ENCODE peak calls at places on chromosomes 12 and 14, in six cellular contexts. One of them, this sample, is unnamed.

GRCh38 chr12:3364661-3365264 is 126.2 kb upstream of the PRMT8 start:
- DNase-seq in stomach: no peak
- DNase-seq in pancreas: no peak
- DNase-seq in MM.1S: no peak
- DNase-seq in right cardiac atrium: no peak
- DNase-seq in CD4-positive, CD25-positive, alpha-beta regulatory T cell: no peak
- DNase-seq in this sample: no peak

GRCh38 chr14:55398679-55399078 is 13.0 kb downstream of the ATG14 start:
- DNase-seq in pancreas: no peak
- DNase-seq in CD4-positive, CD25-positive, alpha-beta regulatory T cell: no peak
- DNase-seq in right cardiac atrium: no peak
- DNase-seq in stomach: no peak
- DNase-seq in MM.1S: no peak
- DNase-seq in this sample: peak; percentile 36

GRCh38 chr12:51390457-51391046 is 654 bp downstream of the GALNT6 start:
- DNase-seq in pancreas: no peak
- DNase-seq in CD4-positive, CD25-positive, alpha-beta regulatory T cell: no peak
- DNase-seq in MM.1S: no peak
- DNase-seq in right cardiac atrium: no peak
- DNase-seq in stomach: no peak
- DNase-seq in this sample: no peak

GRCh38 chr12:62966990-62967506 is 32.1 kb upstream of the PPM1H start:
- DNase-seq in pancreas: no peak
- DNase-seq in CD4-positive, CD25-positive, alpha-beta regulatory T cell: no peak
- DNase-seq in stomach: no peak
- DNase-seq in MM.1S: no peak
- DNase-seq in right cardiac atrium: no peak
- DNase-seq in this sample: no peak

GRCh38 chr14:98580131-98580678 is 691.8 kb downstream of the BCL11B start:
- DNase-seq in CD4-positive, CD25-positive, alpha-beta regulatory T cell: peak; percentile 21
- DNase-seq in right cardiac atrium: no peak
- DNase-seq in stomach: no peak
- DNase-seq in pancreas: no peak
- DNase-seq in MM.1S: peak; percentile 7
- DNase-seq in this sample: no peak

GRCh38 chr14:22231022-22231421 is 358.0 kb downstream of the DAD1 start:
- DNase-seq in pancreas: no peak
- DNase-seq in CD4-positive, CD25-positive, alpha-beta regulatory T cell: peak; percentile 16
- DNase-seq in MM.1S: no peak
- DNase-seq in stomach: no peak
- DNase-seq in right cardiac atrium: no peak
- DNase-seq in this sample: no peak

GRCh38 chr12:2118061-2118460 is 65.3 kb downstream of the CACNA1C start:
- DNase-seq in right cardiac atrium: no peak
- DNase-seq in CD4-positive, CD25-positive, alpha-beta regulatory T cell: no peak
- DNase-seq in MM.1S: no peak
- DNase-seq in stomach: no peak
- DNase-seq in pancreas: no peak
- DNase-seq in this sample: no peak

GRCh38 chr14:68297871-68298468 is 478.4 kb downstream of the RAD51B start:
- DNase-seq in CD4-positive, CD25-positive, alpha-beta regulatory T cell: no peak
- DNase-seq in MM.1S: no peak
- DNase-seq in right cardiac atrium: no peak
- DNase-seq in stomach: no peak
- DNase-seq in pancreas: no peak
- DNase-seq in this sample: no peak

GRCh38 chr12:104549820-104550480 is 93.2 kb downstream of the CHST11 start:
- DNase-seq in CD4-positive, CD25-positive, alpha-beta regulatory T cell: no peak
- DNase-seq in right cardiac atrium: no peak
- DNase-seq in MM.1S: no peak
- DNase-seq in stomach: no peak
- DNase-seq in pancreas: no peak
- DNase-seq in this sample: no peak

GRCh38 chr14:70779667-70780066 is 29.6 kb downstream of the MAP3K9 start:
- DNase-seq in MM.1S: no peak
- DNase-seq in right cardiac atrium: peak; percentile 43
- DNase-seq in CD4-positive, CD25-positive, alpha-beta regulatory T cell: no peak
- DNase-seq in stomach: no peak
- DNase-seq in pancreas: no peak
- DNase-seq in this sample: peak; percentile 43

DNA sequence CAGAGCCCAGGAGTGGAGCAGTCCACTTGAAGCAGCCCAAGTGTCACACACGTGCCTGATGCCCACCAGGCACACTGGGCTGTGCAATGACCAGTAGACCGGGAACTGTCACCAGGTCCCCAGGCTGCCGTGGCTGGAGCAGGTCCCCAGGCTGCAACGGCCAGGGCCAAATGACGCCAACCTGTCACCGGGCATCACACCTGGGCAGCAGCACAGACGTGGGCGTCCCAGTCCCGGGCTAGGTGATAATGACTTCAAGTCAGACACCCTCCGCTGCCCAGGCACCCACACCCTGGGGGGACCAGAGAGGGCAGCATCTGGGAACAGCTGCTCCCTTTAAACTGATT is 30.6 kb upstream of the MMP17 start:
- DNase-seq in stomach: no peak
- DNase-seq in CD4-positive, CD25-positive, alpha-beta regulatory T cell: no peak
- DNase-seq in pancreas: no peak
- DNase-seq in right cardiac atrium: no peak
- DNase-seq in MM.1S: no peak
- DNase-seq in this sample: no peak
- H3K27ac ChIP-seq in stomach: no peak overlapping the region
- H3K27ac ChIP-seq in CD4-positive, CD25-positive, alpha-beta regulatory T cell: no peak overlapping the region
- H3K27ac ChIP-seq in pancreas: no peak overlapping the region
- H3K27ac ChIP-seq in right cardiac atrium: no peak overlapping the region
- H3K27ac ChIP-seq in MM.1S: no peak overlapping the region
- H3K27ac ChIP-seq in this sample: no peak overlapping the region

DNA sequence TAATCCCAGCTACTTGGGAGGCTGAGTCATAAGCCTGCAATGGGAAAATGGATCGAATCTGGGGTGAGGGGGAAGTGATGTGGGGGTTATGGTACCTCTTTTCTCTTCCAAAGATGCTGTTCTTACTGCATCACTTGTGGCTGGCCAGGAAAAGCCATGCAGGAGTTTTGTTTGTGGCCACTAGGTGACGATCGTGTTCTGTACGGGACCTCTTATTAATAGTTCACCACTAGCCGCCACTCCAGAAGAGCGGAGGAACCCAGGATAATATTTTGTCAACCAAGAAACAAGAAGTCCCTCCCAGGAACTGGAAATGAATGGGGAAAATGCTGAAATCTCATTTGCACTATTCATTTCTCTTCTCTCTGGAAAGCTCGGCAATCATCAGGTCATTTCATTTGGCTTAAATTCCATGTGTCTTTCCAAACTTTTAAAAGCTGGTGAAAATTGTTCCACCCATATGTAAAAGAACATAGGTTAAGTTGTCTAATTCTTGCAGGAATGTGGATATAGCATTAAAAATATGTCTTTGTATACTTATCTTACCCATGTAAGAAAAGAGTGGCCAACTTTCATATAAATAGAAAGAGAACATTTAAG is 8.9 kb downstream of the GPR65 start:
- DNase-seq in right cardiac atrium: peak; percentile 61
- DNase-seq in stomach: peak; percentile 74
- DNase-seq in pancreas: peak; percentile 47
- DNase-seq in CD4-positive, CD25-positive, alpha-beta regulatory T cell: no peak
- DNase-seq in MM.1S: peak; percentile 11
- DNase-seq in this sample: peak; percentile 23
- H3K4me1 ChIP-seq in right cardiac atrium: no peaks in the 10 kb centered on the region
- H3K4me1 ChIP-seq in stomach: peaks cover 8% of the 10 kb centered on the region
- H3K4me1 ChIP-seq in pancreas: no peaks in the 10 kb centered on the region
- H3K4me1 ChIP-seq in CD4-positive, CD25-positive, alpha-beta regulatory T cell: peaks cover 7% of the 10 kb centered on the region
- H3K4me1 ChIP-seq in MM.1S: no peaks in the 10 kb centered on the region
- H3K4me1 ChIP-seq in this sample: peaks cover 63% of the 10 kb centered on the region

DNA sequence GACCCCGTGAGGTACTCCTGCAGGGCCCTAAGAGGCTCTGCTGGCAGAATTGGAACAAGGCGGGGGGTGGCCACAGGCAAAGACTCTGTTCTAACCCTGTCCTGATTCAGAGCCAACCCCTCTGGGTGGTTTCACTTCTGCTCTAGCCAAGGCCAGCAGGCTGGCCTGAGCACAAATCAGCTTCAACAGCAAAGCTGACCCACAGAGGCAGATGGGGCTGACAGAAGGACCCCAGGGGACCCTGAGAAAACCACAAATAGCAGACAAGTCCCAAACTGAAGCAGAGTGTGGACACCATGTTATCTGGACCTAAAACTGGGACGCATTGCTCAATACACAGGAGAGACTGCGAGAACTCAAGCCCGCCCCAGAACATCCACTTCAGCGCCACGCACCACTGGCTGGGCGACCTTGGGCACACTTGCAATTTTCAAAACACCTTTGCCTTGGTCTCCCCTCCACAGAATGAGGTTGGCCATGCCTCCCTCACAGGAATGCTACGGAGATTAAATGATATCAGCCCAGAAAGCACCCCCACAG is 76.4 kb upstream of the DICER1 start:
- DNase-seq in CD4-positive, CD25-positive, alpha-beta regulatory T cell: no peak
- DNase-seq in pancreas: no peak
- DNase-seq in MM.1S: no peak
- DNase-seq in stomach: no peak
- DNase-seq in right cardiac atrium: peak; percentile 80
- DNase-seq in this sample: peak; percentile 64
- H3K27ac ChIP-seq in CD4-positive, CD25-positive, alpha-beta regulatory T cell: no peak overlapping the region
- H3K27ac ChIP-seq in pancreas: peak overlapping the region; percentile 76
- H3K27ac ChIP-seq in MM.1S: no peak overlapping the region
- H3K27ac ChIP-seq in stomach: no peak overlapping the region
- H3K27ac ChIP-seq in right cardiac atrium: no peak overlapping the region
- H3K27ac ChIP-seq in this sample: peak overlapping the region; percentile 52

DNA sequence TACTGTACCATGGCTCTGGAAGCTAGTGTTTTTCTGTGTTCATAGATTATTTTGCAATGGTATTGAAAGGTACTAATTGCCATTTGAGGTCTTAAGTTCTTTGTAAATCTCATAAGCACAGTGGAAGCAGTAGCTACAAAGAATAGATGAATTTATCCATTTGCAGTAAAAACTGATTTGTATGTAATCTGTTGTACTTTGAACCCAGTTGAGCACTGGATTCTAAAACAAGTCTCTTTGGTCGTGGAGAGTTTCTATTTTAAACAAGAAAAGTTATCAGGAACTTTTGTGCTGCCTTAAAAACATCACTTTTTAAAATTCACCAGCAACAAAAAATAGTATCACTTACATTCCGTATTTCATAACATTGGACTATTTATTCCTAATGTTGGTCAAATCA is 4.1 kb downstream of the RAP1B start:
- DNase-seq in CD4-positive, CD25-positive, alpha-beta regulatory T cell: no peak
- DNase-seq in stomach: no peak
- DNase-seq in pancreas: no peak
- DNase-seq in MM.1S: no peak
- DNase-seq in right cardiac atrium: no peak
- DNase-seq in this sample: no peak
- H3K4me1 ChIP-seq in CD4-positive, CD25-positive, alpha-beta regulatory T cell: peaks cover 81% of the 10 kb centered on the region
- H3K4me1 ChIP-seq in stomach: peaks cover 81% of the 10 kb centered on the region
- H3K4me1 ChIP-seq in pancreas: peaks cover 26% of the 10 kb centered on the region
- H3K4me1 ChIP-seq in MM.1S: peaks cover 15% of the 10 kb centered on the region
- H3K4me1 ChIP-seq in right cardiac atrium: peaks cover 14% of the 10 kb centered on the region
- H3K4me1 ChIP-seq in this sample: peaks cover 81% of the 10 kb centered on the region

GRCh38 chr12:96241484-96242256 is 47.5 kb downstream of the ELK3 start:
- DNase-seq in MM.1S: no peak
- DNase-seq in CD4-positive, CD25-positive, alpha-beta regulatory T cell: peak; percentile 73
- DNase-seq in pancreas: no peak
- DNase-seq in right cardiac atrium: peak; percentile 65
- DNase-seq in stomach: no peak
- DNase-seq in this sample: no peak
- H3K27ac ChIP-seq in MM.1S: no peak overlapping the region
- H3K27ac ChIP-seq in CD4-positive, CD25-positive, alpha-beta regulatory T cell: peak overlapping the region; percentile 87
- H3K27ac ChIP-seq in pancreas: no peak overlapping the region
- H3K27ac ChIP-seq in right cardiac atrium: peak overlapping the region; percentile 78
- H3K27ac ChIP-seq in stomach: peak overlapping the region; percentile 73
- H3K27ac ChIP-seq in this sample: peak overlapping the region; percentile 80